ENCODE peak calls at places on chromosomes 12 and 14, in five cellular contexts. U is CD8-positive, alpha-beta memory T cell; E is GM23248; X is brain microvascular endothelial cell; Y is HAP-1. D is an unnamed sample.

GRCh38 chr12:99600388-99600787 is 47.2 kb upstream of the GARIN6 start:
- DNase-seq in Y (no peak), X (no peak), U (no peak), E (no peak), D (no peak)

GRCh38 chr14:91108941-91109611 is 4.8 kb upstream of the DGLUCY start:
- DNase-seq in U (peak), X (peak), E (no peak), Y (no peak), D (no peak)

GRCh38 chr14:104145826-104146642 is 7.6 kb downstream of the KIF26A start:
- DNase-seq in U (no peak), X (no peak), E (no peak), Y (peak), D (no peak)

GRCh38 chr14:49950275-49951250 is 57.7 kb downstream of the ARF6 start:
- DNase-seq in X (no peak), U (no peak), E (no peak), Y (no peak), D (no peak)

GRCh38 chr12:19959353-19959752 is 409.0 kb upstream of the PDE3A start:
- DNase-seq in X (no peak), Y (no peak), U (no peak), E (peak), D (no peak)

GRCh38 chr14:76844223-76844622 is 18.0 kb downstream of the LRRC74A start:
- DNase-seq in X (peak), E (peak), Y (peak), U (peak), D (no peak)

GRCh38 chr12:132781938-132782337 is 20.3 kb upstream of the ANKLE2 start:
- DNase-seq in U (no peak), E (no peak), X (no peak), Y (no peak), D (no peak)

GRCh38 chr12:119151445-119151844 is 27.3 kb upstream of the HSPB8 start:
- DNase-seq in U (no peak), E (no peak), Y (no peak), X (no peak), D (no peak)

GRCh38 chr14:55848964-55849363 is 269.0 kb downstream of the KTN1 start:
- DNase-seq in X (no peak), E (no peak), U (no peak), Y (no peak), D (no peak)

GRCh38 chr12:116169071-116169470 is 108.4 kb downstream of the MED13L start:
- DNase-seq in U (no peak), X (no peak), E (no peak), Y (no peak), D (no peak)

GRCh38 chr12:78293039-78293686 is 462.5 kb downstream of the NAV3 start:
- DNase-seq in Y (no peak), E (peak), U (no peak), X (peak), D (no peak)

GRCh38 chr12:111937429-111937828 is 75.5 kb downstream of the TMEM116 start:
- DNase-seq in Y (no peak), E (peak), X (peak), U (no peak), D (no peak)

GRCh38 chr14:36619131-36619530 is 36.7 kb upstream of the NKX2-8 start:
- DNase-seq in U (no peak), Y (no peak), E (no peak), X (no peak), D (no peak)

GRCh38 chr12:93387780-93388179 is 10.1 kb downstream of the NUDT4 start:
- DNase-seq in X (peak), E (peak), U (no peak), Y (no peak), D (no peak)

GRCh38 chr12:86264451-86265328 is 8.5 kb upstream of the MGAT4C start:
- DNase-seq in U (no peak), Y (no peak), X (no peak), E (no peak), D (no peak)

GRCh38 chr14:69615471-69616407 is 4.3 kb downstream of the SUSD6 start:
- DNase-seq in Y (no peak), E (peak), X (peak), U (peak), D (no peak)

GRCh38 chr14:59282366-59282765 is 93.9 kb downstream of the DAAM1 start:
- DNase-seq in Y (no peak), U (no peak), E (peak), X (peak), D (no peak)

GRCh38 chr12:2403221-2403976 is 350.6 kb downstream of the CACNA1C start:
- DNase-seq in E (no peak), X (no peak), U (peak), Y (no peak), D (no peak)

GRCh38 chr12:111597731-111598636 is 1.1 kb downstream of the ATXN2 start:
- DNase-seq in X (no peak), E (peak), Y (peak), U (peak), D (no peak)

GRCh38 chr12:124684971-124685688 is 117.7 kb upstream of the NCOR2 start:
- DNase-seq in Y (no peak), E (peak), X (peak), U (no peak), D (no peak)

GRCh38 chr12:68356060-68356748 is 24.0 kb upstream of the MDM1 start:
- DNase-seq in E (no peak), X (no peak), U (no peak), Y (no peak), D (no peak)

GRCh38 chr14:51595831-51596472 is 55.8 kb upstream of the FRMD6 start:
- DNase-seq in U (no peak), X (peak), E (no peak), Y (no peak), D (no peak)

GRCh38 chr14:76936483-76936882 is 92.0 kb downstream of the IRF2BPL start:
- DNase-seq in U (no peak), X (no peak), Y (no peak), E (peak), D (no peak)

GRCh38 chr14:49363926-49364751 is 222.0 kb downstream of the RPS29 start:
- DNase-seq in U (no peak), X (no peak), Y (no peak), E (no peak), D (no peak)

GRCh38 chr12:48296586-48297396 is 53.9 kb downstream of the ZNF641 start:
- DNase-seq in E (peak), Y (no peak), X (peak), U (peak), D (peak)

GRCh38 chr12:80053048-80053790 is 46.1 kb upstream of the OTOGL start:
- DNase-seq in U (no peak), E (peak), X (peak), Y (no peak), D (no peak)

GRCh38 chr12:230925-231671 is 17.1 kb upstream of the SLC6A12 start:
- DNase-seq in X (no peak), Y (peak), U (no peak), E (no peak), D (no peak)

GRCh38 chr12:2667716-2668440 is 126.9 kb upstream of the FKBP4 start:
- DNase-seq in U (no peak), E (no peak), X (no peak), Y (no peak), D (no peak)

GRCh38 chr14:67187826-67188225 is 1.4 kb upstream of the GARIN2 start:
- DNase-seq in X (peak), E (peak), Y (no peak), U (no peak), D (no peak)

GRCh38 chr12:47419500-47419899 is 286.3 kb downstream of the RPAP3 start:
- DNase-seq in E (peak), Y (no peak), X (no peak), U (no peak), D (no peak)

GRCh38 chr12:19799886-19800602 is 360.8 kb downstream of the AEBP2 start:
- DNase-seq in E (no peak), U (no peak), X (no peak), Y (no peak), D (no peak)

GRCh38 chr12:38544357-38545066 is 227.9 kb downstream of the ALG10B start:
- DNase-seq in E (no peak), X (no peak), Y (peak), U (no peak), D (no peak)

GRCh38 chr12:120438495-120439198 is 734 bp downstream of the COX6A1 start:
- DNase-seq in E (peak), X (no peak), U (no peak), Y (no peak), D (no peak)

GRCh38 chr14:64880382-64881121 is 845 bp upstream of the SPTB start:
- DNase-seq in U (peak), X (no peak), E (peak), Y (peak), D (no peak)
- H3K4me3 ChIP-seq in U (peak), X (peak), E (peak), Y (peak), D (peak)

GRCh38 chr14:35534884-35535793 is 1.2 kb downstream of the INSM2 start:
- DNase-seq in Y (peak), X (peak), E (peak), U (peak), D (no peak)
- H3K4me3 ChIP-seq in Y (peak), X (peak), E (peak), U (no peak), D (peak)

GRCh38 chr12:102958830-102959176 is 1.3 kb downstream of the ASCL1 start:
- DNase-seq in E (no peak), Y (no peak), X (no peak), U (no peak), D (no peak)
- H3K4me3 ChIP-seq in E (peak), Y (no peak), X (no peak), U (no peak), D (peak)

DNA sequence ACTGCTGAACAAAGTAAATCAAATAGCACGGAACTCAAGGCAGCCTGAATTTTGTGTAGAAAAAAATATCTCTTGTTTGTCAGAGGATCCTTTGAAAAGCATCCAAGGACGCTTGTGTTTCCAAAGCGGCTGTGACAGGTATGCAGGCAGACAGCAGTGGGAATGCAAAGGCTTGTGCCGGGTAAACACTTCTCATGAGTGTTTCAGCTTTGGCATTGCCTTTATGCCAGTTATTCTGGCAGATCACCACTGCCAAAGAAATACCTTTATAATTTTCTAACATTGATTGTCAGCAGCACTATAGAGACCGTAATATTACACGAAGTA is 128.5 kb downstream of the NDUFA12 start:
- DNase-seq in U (no peak), E (no peak), X (no peak), Y (no peak), D (no peak)
- H3K4me3 ChIP-seq in U (no peak), E (no peak), X (no peak), Y (no peak), D (no peak)

GRCh38 chr12:122399592-122400373 is 22.7 kb downstream of the CLIP1 start:
- DNase-seq in X (peak), Y (peak), E (peak), U (peak), D (no peak)
- H3K4me3 ChIP-seq in X (peak), Y (peak), E (peak), U (peak), D (no peak)

GRCh38 chr14:61531741-61532505 is 163.4 kb upstream of the HIF1A start:
- DNase-seq in Y (no peak), E (peak), X (no peak), U (no peak), D (no peak)

GRCh38 chr14:61535032-61535431 is 160.3 kb upstream of the HIF1A start:
- DNase-seq in X (no peak), E (peak), Y (no peak), U (no peak), D (no peak)

GRCh38 chr14:61535470-61535869 is 159.8 kb upstream of the HIF1A start:
- DNase-seq in E (no peak), X (no peak), Y (no peak), U (no peak), D (no peak)

GRCh38 chr14:61532818-61533217 is 162.5 kb upstream of the HIF1A start:
- DNase-seq in Y (no peak), U (no peak), X (no peak), E (no peak), D (no peak)

GRCh38 chr14:61533513-61534255 is 161.6 kb upstream of the HIF1A start:
- DNase-seq in E (peak), X (no peak), Y (no peak), U (no peak), D (no peak)
- H3K4me3 ChIP-seq in E (no peak), X (no peak), Y (no peak), U (no peak), D (no peak)

D was measured in iPS DF 6.9.